ENCODE peak calls at places on chromosome 20, in ten cellular contexts. X, W, I, D, B, S, Y, K, O and Q are unnamed samples.

GRCh38 chr20:51354769-51355319 is 187.7 kb downstream of the NFATC2 start:
- DNase-seq in K (no peak), D (no peak), S (peak), I (no peak), X (no peak), W (no peak), O (no peak), B (no peak), Y (no peak), Q (no peak)

GRCh38 chr20:52593634-52594033 is 378.5 kb upstream of the TSHZ2 start:
- DNase-seq in Y (no peak), W (no peak), X (no peak), I (no peak), O (no peak), D (no peak), S (no peak), K (no peak), B (no peak), Q (no peak)

GRCh38 chr20:5433352-5433751 is 116.6 kb upstream of the PROKR2 start:
- DNase-seq in D (no peak), W (no peak), Y (no peak), B (no peak), O (no peak), S (no peak), X (no peak), I (no peak), K (no peak), Q (no peak)

GRCh38 chr20:43983359-43983758 is 68.7 kb downstream of the TOX2 start:
- DNase-seq in Y (peak), I (no peak), X (no peak), K (no peak), D (no peak), O (no peak), W (no peak), B (no peak), S (no peak), Q (no peak)

GRCh38 chr20:20887593-20888272 is 175.3 kb upstream of the RALGAPA2 start:
- DNase-seq in X (no peak), S (no peak), D (no peak), W (no peak), K (no peak), B (no peak), I (no peak), O (no peak), Y (peak), Q (no peak)

GRCh38 chr20:35473684-35474083 is 18.3 kb downstream of the CEP250 start:
- DNase-seq in X (no peak), B (no peak), O (no peak), W (no peak), S (no peak), K (no peak), I (no peak), D (no peak), Y (no peak), Q (no peak)

GRCh38 chr20:33893314-33893713 is 82.2 kb downstream of the CHMP4B start:
- DNase-seq in B (no peak), X (no peak), O (no peak), W (no peak), S (peak), Y (no peak), D (no peak), I (no peak), K (no peak), Q (no peak)

GRCh38 chr20:63594043-63594561 is 20.1 kb upstream of the HELZ2 start:
- DNase-seq in I (no peak), Y (no peak), S (peak), X (no peak), W (no peak), B (no peak), K (no peak), D (no peak), O (no peak), Q (peak)

GRCh38 chr20:14828459-14828858 is 491.0 kb upstream of the FLRT3 start:
- DNase-seq in S (no peak), I (no peak), Y (no peak), D (no peak), K (no peak), W (no peak), X (no peak), B (no peak), O (no peak), Q (no peak)

DNA sequence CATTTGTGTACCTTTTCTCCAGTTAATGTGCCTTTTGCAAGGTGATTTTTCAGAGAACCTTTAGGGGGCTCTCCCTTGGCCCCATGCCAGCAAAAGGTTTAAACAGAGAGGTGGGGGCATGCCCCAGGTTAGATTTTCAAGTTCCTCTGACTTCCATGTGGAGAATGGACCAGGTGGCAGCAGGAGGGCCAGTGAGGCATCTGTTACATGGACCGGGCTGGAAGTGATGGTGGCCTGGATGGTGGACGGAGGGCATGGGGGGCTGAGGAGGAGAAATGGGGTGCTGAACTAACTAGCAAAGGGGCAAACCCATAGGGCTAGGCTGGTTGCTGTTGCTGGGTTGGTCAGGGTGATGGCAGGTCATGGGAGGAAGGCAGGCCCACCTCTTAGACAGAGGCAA is 20.7 kb upstream of the BPI start:
- DNase-seq in X (no peak), I (no peak), D (no peak), Y (no peak), K (no peak), S (no peak), B (no peak), W (no peak), O (no peak), Q (peak)
- TF ChIP-seq CTCF in X (no peak), I (no peak), D (no peak), Y (no peak), K (no peak), S (no peak), B (no peak), W (no peak), O (no peak), Q (no peak)

DNA sequence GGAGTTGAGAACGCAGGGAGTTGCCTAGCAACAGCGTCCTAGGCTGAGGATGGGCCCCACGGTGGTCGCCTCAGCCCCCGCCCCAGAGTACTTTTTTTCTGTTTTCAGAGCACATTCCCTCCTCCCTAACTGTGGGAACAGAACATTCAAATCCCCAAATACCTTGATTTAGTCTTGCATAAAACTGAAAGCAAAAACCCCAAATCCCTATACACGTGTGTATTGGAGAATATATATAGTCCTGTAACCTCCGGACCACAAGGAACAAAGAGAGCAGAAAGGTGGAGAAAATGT is 280 bp upstream of the NCOA5 start:
- DNase-seq in D (no peak), I (no peak), B (no peak), W (no peak), X (no peak), K (no peak), O (no peak), Y (no peak), S (no peak), Q (no peak)
- TF ChIP-seq CTCF in D (no peak), I (no peak), B (no peak), W (no peak), X (no peak), K (no peak), O (no peak), Y (no peak), S (no peak), Q (no peak)

GRCh38 chr20:48877299-48877698 is 44.2 kb upstream of the ARFGEF2 start:
- DNase-seq in B (no peak), W (no peak), K (no peak), S (no peak), D (no peak), Y (peak), X (no peak), I (no peak), O (no peak), Q (no peak)
- TF ChIP-seq CTCF in B (no peak), W (no peak), K (peak), S (no peak), D (no peak), Y (peak), X (no peak), I (no peak), O (no peak), Q (no peak)

GRCh38 chr20:61324906-61325305 is 72.8 kb downstream of the CDH4 start:
- DNase-seq in I (peak), Y (no peak), W (no peak), S (no peak), K (no peak), D (no peak), B (no peak), O (no peak), X (no peak), Q (no peak)
- TF ChIP-seq CTCF in I (no peak), Y (no peak), W (no peak), S (no peak), K (no peak), D (no peak), B (no peak), O (no peak), X (no peak), Q (no peak)

DNA sequence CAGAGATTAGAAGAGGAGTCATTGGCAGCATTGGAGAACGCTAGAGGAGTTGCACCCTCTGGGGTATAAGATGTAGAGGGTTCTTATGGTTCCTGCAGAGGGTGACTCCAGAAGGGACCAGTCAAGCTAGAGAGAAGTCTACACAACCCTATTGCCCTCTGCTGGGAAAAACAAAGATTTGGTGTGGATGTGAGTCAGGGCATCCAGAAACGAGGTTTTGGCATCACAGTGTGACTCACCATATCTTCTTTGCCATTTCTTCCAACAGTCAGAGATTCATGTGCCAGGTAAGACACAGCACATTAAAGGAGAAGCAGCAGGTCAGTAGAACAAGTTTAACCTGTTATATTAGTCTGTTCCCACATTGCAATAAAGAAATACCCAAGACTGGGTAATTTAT is 598.8 kb downstream of the MAFB start:
- DNase-seq in Y (no peak), D (no peak), K (no peak), X (no peak), I (no peak), O (no peak), W (no peak), B (no peak), S (no peak), Q (no peak)
- TF ChIP-seq CTCF in Y (no peak), D (no peak), K (no peak), X (no peak), I (no peak), O (no peak), W (no peak), B (no peak), S (no peak), Q (peak)

GRCh38 chr20:47357296-47358051 is 975 bp upstream of the ZMYND8 start:
- DNase-seq in Y (peak), S (peak), D (peak), B (peak), O (peak), K (no peak), I (peak), W (peak), X (peak), Q (no peak)
- TF ChIP-seq CTCF in Y (no peak), S (no peak), D (no peak), B (no peak), O (no peak), K (no peak), I (no peak), W (no peak), X (no peak), Q (no peak)

GRCh38 chr20:17227669-17228623 is 1.1 kb downstream of the PCSK2 start:
- DNase-seq in D (no peak), S (no peak), I (no peak), Y (peak), B (no peak), K (no peak), X (no peak), O (no peak), W (no peak), Q (no peak)

GRCh38 chr20:17228624-17229061 is 1.8 kb downstream of the PCSK2 start:
- DNase-seq in K (no peak), B (no peak), X (no peak), Y (peak), D (no peak), I (no peak), S (no peak), W (no peak), O (no peak), Q (peak)

GRCh38 chr20:17226410-17227198 is at the start of gene PCSK2:
- DNase-seq in K (no peak), O (peak), D (peak), W (no peak), S (peak), B (peak), X (peak), Y (peak), I (no peak), Q (no peak)

GRCh38 chr20:17227199-17227535 is 327 bp downstream of the PCSK2 start:
- DNase-seq in O (no peak), K (no peak), D (no peak), I (no peak), W (no peak), Y (no peak), B (no peak), S (no peak), X (no peak), Q (no peak)

DNA sequence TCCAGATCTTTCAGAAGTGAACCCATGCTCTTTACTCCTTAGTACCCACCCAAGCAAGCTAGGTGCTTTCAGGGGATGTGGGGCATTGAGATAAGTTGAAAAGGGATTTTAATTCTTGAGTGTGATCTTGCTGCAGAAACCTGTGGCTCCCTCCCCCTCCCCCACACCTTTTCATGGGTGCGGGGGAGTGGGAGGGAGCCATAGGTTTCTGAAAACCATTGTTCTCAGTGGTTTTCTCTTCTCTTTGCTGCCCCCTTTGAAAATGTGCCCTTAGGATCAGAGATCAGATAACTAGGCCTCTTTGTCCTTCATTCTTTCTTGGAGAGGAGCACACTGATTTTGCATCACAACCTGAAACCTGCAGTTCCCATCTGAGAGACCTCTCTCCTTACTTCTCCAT is 2.4 kb downstream of the PCSK2 start:
- DNase-seq in O (no peak), W (no peak), B (no peak), X (no peak), K (no peak), S (no peak), I (no peak), D (no peak), Y (peak), Q (no peak)
- TF ChIP-seq CTCF in O (no peak), W (no peak), B (no peak), X (no peak), K (no peak), S (no peak), I (no peak), D (no peak), Y (no peak), Q (no peak)

GRCh38 chr20:17637985-17638640 is 43.9 kb downstream of the RRBP1 start:
- DNase-seq in D (no peak), O (no peak), X (no peak), Y (no peak), B (no peak), I (no peak), K (no peak), S (no peak), W (no peak), Q (peak)
- TF ChIP-seq CTCF in D (no peak), O (no peak), X (no peak), Y (no peak), B (no peak), I (no peak), K (no peak), S (no peak), W (no peak), Q (no peak)

DNA sequence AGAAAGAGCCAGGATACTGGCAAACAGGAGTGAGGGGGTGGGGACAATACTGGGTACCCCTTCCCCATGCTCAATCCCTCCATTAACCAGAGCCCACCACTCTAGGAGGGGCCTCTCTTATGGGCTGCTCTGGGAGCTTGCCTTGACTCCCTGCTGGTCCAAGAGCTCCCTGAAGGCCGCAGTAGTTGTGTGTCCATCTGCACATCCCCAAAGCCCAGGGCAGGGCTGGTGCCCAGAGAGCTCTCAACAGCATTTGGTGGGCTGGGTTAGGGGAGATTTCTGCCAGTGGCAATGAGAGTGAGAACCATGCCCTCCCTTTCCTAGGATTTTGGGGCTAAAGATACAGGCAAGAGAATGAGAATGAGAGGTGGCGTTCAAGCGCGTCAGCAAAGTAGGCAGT is 230.6 kb upstream of the PMEPA1 start:
- DNase-seq in D (no peak), W (no peak), K (no peak), B (no peak), Y (no peak), X (no peak), I (no peak), O (no peak), S (no peak), Q (peak)
- TF ChIP-seq CTCF in D (no peak), W (no peak), K (no peak), B (no peak), Y (no peak), X (no peak), I (no peak), O (no peak), S (no peak), Q (no peak)

GRCh38 chr20:50291428-50292323 is 101.0 kb downstream of the CEBPB start:
- DNase-seq in X (no peak), I (no peak), W (no peak), D (no peak), S (no peak), B (no peak), O (peak), Y (no peak), K (no peak), Q (no peak)
- TF ChIP-seq CTCF in X (no peak), I (no peak), W (no peak), D (no peak), S (no peak), B (no peak), O (no peak), Y (no peak), K (no peak), Q (peak)